ENCODE peak calls at places on chromosomes 12 and 14, in four cellular contexts. O is endothelial cell of umbilical vein, N is fibroblast of lung, P is choroid plexus epithelial cell. G is an unnamed sample.

GRCh38 chr12:46770501-46771183 is 55.2 kb downstream of the SLC38A4 start:
- DNase-seq in O (peak), N (peak), P (peak), G (no peak)

GRCh38 chr12:69929125-69929524 is 104.1 kb downstream of the MYRFL start:
- DNase-seq in O (no peak), N (peak), P (peak), G (no peak)

GRCh38 chr14:105299654-105300541 is 903 bp downstream of the BRF1 start:
- DNase-seq in O (peak), N (peak), P (no peak), G (peak)

GRCh38 chr12:95633671-95634465 is 82.6 kb upstream of the USP44 start:
- DNase-seq in O (peak), N (peak), P (peak), G (peak)

GRCh38 chr12:99381992-99382391 is 265.6 kb upstream of the GARIN6 start:
- DNase-seq in O (no peak), N (peak), P (no peak), G (no peak)

GRCh38 chr12:114762490-114763110 is 78.6 kb upstream of the TBX3 start:
- DNase-seq in O (no peak), N (no peak), P (peak), G (no peak)

GRCh38 chr14:89176090-89176757 is 240.8 kb downstream of the FOXN3 start:
- DNase-seq in O (no peak), N (no peak), P (no peak), G (no peak)

GRCh38 chr12:57918182-57918581 is 23.2 kb upstream of the ATP23 start:
- DNase-seq in O (no peak), N (no peak), P (no peak), G (no peak)

GRCh38 chr14:105221598-105222178 is 26.6 kb upstream of the BTBD6 start:
- DNase-seq in O (no peak), N (no peak), P (no peak), G (no peak)

GRCh38 chr12:126910570-126910969 is 1356.4 kb upstream of the TMEM132C start:
- DNase-seq in O (no peak), N (no peak), P (no peak), G (no peak)

GRCh38 chr14:87000071-87000470 is 992.9 kb downstream of the GALC start:
- DNase-seq in O (no peak), N (no peak), P (no peak), G (no peak)

GRCh38 chr14:29521526-29522137 is 406.0 kb downstream of the PRKD1 start:
- DNase-seq in O (peak), N (peak), P (peak), G (no peak)

GRCh38 chr12:1374296-1374695 is 220.1 kb downstream of the FBXL14 start:
- DNase-seq in O (no peak), N (peak), P (no peak), G (peak)

GRCh38 chr14:102510616-102511520 is 1.3 kb upstream of the ANKRD9 start:
- DNase-seq in O (no peak), N (no peak), P (no peak), G (no peak)
- H3K4me3 ChIP-seq in O (no peak), N (no peak), P (peak), G (no peak)

GRCh38 chr12:65119063-65119462 is 2.0 kb downstream of the WIF1 start:
- DNase-seq in O (no peak), N (no peak), P (no peak), G (no peak)
- H3K4me3 ChIP-seq in O (no peak), N (no peak), P (no peak), G (no peak)

GRCh38 chr14:91570021-91570420 is 59.9 kb upstream of the PPP4R3A start:
- DNase-seq in O (no peak), N (no peak), P (no peak), G (no peak)
- H3K4me3 ChIP-seq in O (no peak), N (no peak), P (no peak), G (no peak)

GRCh38 chr14:35807131-35807961 is 1.7 kb downstream of the RALGAPA1 start:
- DNase-seq in O (no peak), N (no peak), P (no peak), G (no peak)

GRCh38 chr14:35810963-35811362 is 1.9 kb upstream of the RALGAPA1 start:
- DNase-seq in O (no peak), N (no peak), P (no peak), G (no peak)

GRCh38 chr14:35808076-35808657 is 928 bp downstream of the RALGAPA1 start:
- DNase-seq in O (peak), N (peak), P (peak), G (peak)

GRCh38 chr14:35809597-35809996 is 502 bp upstream of the RALGAPA1 start:
- DNase-seq in O (no peak), N (no peak), P (no peak), G (no peak)

GRCh38 chr14:35806006-35806907 is 2.8 kb downstream of the RALGAPA1 start:
- DNase-seq in O (no peak), N (no peak), P (no peak), G (no peak)
- H3K4me3 ChIP-seq in O (no peak), N (peak), P (no peak), G (no peak)